ENCODE peak calls at places on chromosomes 6 and 20, in nine cellular contexts. E, H, B, G, Z, M, F, Y and A are unnamed samples.

GRCh38 chr6:169529931-169530761 is 171.7 kb downstream of the WDR27 start:
- DNase-seq in B (no peak), G (peak), H (peak), Y (no peak), F (no peak), Z (no peak), M (no peak), E (peak), A (no peak)

GRCh38 chr6:105135907-105136432 is 43.8 kb downstream of the POPDC3 start:
- DNase-seq in H (no peak), F (no peak), M (no peak), B (no peak), G (no peak), E (no peak), Y (no peak), Z (peak), A (no peak)

GRCh38 chr6:168937061-168937460 is 316.6 kb downstream of the THBS2 start:
- DNase-seq in B (no peak), Z (no peak), H (no peak), G (no peak), M (no peak), F (no peak), Y (no peak), E (no peak), A (no peak)

GRCh38 chr20:25750765-25751696 is 54.4 kb upstream of the ZNF337 start:
- DNase-seq in H (no peak), Y (peak), G (peak), F (peak), E (peak), M (no peak), B (peak), Z (no peak), A (no peak)

GRCh38 chr20:32631916-32632460 is 41.8 kb downstream of the C20orf203 start:
- DNase-seq in M (peak), Y (no peak), H (no peak), B (no peak), G (no peak), F (peak), Z (no peak), E (no peak), A (no peak)

GRCh38 chr20:6579417-6579816 is 188.1 kb upstream of the BMP2 start:
- DNase-seq in Y (no peak), F (no peak), M (no peak), E (no peak), Z (no peak), G (no peak), H (no peak), B (no peak), A (no peak)

GRCh38 chr6:144277174-144277573 is 8.0 kb upstream of the UTRN start:
- DNase-seq in H (no peak), M (no peak), B (no peak), Y (no peak), E (no peak), G (no peak), F (no peak), Z (no peak), A (no peak)

GRCh38 chr6:63352587-63353281 is 33.0 kb upstream of the LGSN start:
- DNase-seq in B (peak), Y (no peak), H (no peak), E (no peak), G (peak), Z (peak), M (no peak), F (peak), A (no peak)

GRCh38 chr20:13875265-13875811 is 90.5 kb downstream of the NDUFAF5 start:
- DNase-seq in Y (no peak), E (no peak), M (no peak), B (no peak), H (no peak), F (no peak), G (no peak), Z (no peak), A (no peak)

GRCh38 chr6:134908906-134909516 is 40.9 kb downstream of the ALDH8A1 start:
- DNase-seq in H (peak), E (no peak), G (peak), M (no peak), Y (no peak), B (no peak), F (no peak), Z (no peak), A (no peak)

GRCh38 chr6:227812-228338 is 64.4 kb upstream of the DUSP22 start:
- DNase-seq in M (no peak), B (no peak), Y (no peak), G (no peak), Z (peak), H (no peak), F (no peak), E (peak), A (no peak)

GRCh38 chr6:35300848-35301247 is 3.2 kb downstream of the DEF6 start:
- DNase-seq in E (no peak), M (no peak), Y (no peak), F (no peak), B (no peak), G (no peak), Z (no peak), H (no peak), A (no peak)

GRCh38 chr6:167669553-167669849 is 157.2 kb upstream of the AFDN start:
- DNase-seq in B (no peak), Z (no peak), Y (no peak), F (no peak), E (no peak), H (no peak), G (no peak), M (no peak), A (no peak)

GRCh38 chr20:34302723-34303528 is at the start of gene AHCY:
- DNase-seq in E (peak), B (peak), M (peak), H (peak), G (peak), Y (peak), Z (peak), F (peak), A (peak)
- TF ChIP-seq CTCF in E (no peak), B (peak), M (peak), H (no peak), G (peak), Y (no peak), Z (no peak), F (peak), A (no peak)

DNA sequence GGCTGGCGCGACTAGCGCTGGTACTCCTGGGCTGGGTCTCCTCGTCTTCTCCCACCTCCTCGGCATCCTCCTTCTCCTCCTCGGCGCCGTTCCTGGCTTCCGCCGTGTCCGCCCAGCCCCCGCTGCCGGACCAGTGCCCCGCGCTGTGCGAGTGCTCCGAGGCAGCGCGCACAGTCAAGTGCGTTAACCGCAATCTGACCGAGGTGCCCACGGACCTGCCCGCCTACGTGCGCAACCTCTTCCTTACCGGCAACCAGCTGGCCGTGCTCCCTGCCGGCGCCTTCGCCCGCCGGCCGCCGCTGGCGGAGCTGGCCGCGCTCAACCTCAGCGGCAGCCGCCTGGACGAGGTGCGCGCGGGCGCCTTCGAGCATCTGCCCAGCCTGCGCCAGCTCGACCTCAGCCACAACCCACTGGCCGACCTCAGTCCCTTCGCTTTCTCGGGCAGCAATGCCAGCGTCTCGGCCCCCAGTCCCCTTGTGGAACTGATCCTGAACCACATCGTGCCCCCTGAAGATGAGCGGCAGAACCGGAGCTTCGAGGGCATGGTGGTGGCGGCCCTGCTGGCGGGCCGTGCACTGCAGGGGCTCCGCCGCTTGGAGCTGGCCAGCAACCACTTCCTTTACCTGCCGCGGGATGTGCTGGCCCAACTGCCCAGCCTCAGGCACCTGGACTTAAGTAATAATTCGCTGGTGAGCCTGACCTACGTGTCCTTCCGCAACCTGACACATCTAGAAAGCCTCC is 1.6 kb downstream of the TPBG start:
- DNase-seq in F (peak), B (peak), G (peak), E (peak), M (peak), H (no peak), Z (peak), Y (peak), A (no peak)
- TF ChIP-seq CTCF in F (peak), B (peak), G (no peak), E (peak), M (no peak), H (no peak), Z (no peak), Y (no peak), A (no peak)

GRCh38 chr6:7424967-7425807 is 35.6 kb downstream of the RIOK1 start:
- DNase-seq in B (no peak), H (no peak), Y (no peak), M (no peak), Z (no peak), F (no peak), G (no peak), E (no peak), A (no peak)
- TF ChIP-seq CTCF in B (peak), H (no peak), Y (no peak), M (peak), Z (peak), F (peak), G (no peak), E (peak), A (peak)

DNA sequence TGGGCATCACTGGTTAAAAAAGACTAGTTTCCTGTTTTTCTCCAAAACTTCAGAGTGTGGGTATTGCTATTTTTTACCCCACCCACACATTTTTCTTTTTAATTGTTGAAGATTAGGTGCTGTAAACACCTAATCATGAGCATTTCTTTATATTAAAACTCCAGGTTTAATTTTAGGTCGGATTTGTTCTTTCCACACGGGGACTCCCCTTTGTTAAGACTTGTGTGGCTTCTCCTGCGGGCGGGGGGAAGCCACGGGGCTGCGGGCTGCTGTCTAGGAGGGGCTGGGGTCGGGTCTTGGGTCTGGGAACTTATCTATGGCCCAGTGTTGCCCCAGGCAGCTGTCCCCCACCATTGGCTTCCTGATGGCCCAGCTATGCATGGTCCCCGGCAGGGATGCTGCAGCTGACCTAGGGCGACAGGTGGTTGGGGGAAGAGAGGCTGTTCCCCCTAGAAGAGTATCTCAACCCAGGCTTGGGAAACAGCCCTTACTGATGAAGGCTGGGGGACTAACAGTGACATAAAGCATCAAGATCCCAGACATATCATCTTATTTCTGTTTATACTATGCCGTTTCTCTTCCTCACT is 87.3 kb downstream of the HIVEP2 start:
- DNase-seq in F (no peak), Y (peak), Z (no peak), H (no peak), G (no peak), B (no peak), E (no peak), M (no peak), A (no peak)
- TF ChIP-seq CTCF in F (no peak), Y (no peak), Z (no peak), H (no peak), G (no peak), B (no peak), E (no peak), M (no peak), A (no peak)